ENCODE peak calls at places on chromosomes 13 and 19, in four cellular contexts. E is anterior cingulate cortex; L is stimulated activated CD4-positive, alpha-beta T cell treated with anti-CD3 and anti-CD28 coated beads, Interleukin-1b, Interleukin-23, amount 100 ng/mL, for 1 hour; Y is brain microvascular endothelial cell. H is an unnamed sample.
A peak's percentile ranks its signal among the peaks of the same experiment; 100 is the strongest.

GRCh38 chr13:26325876-26326275 is 71.9 kb downstream of the CDK8 start:
- DNase-seq in E (no peak), L (no peak), Y (no peak), H (no peak)

GRCh38 chr13:24842533-24843278 is 78.7 kb downstream of the RNF17 start:
- DNase-seq in E (no peak), L (no peak), Y (no peak), H (no peak)

GRCh38 chr19:29841559-29842367 is 30.0 kb downstream of the CCNE1 start:
- DNase-seq in E (peak; percentile 21), L (no peak), Y (peak; percentile 47), H (no peak)

GRCh38 chr19:12202250-12202649 is 39.4 kb downstream of the ZNF136 start:
- DNase-seq in E (no peak), L (peak; percentile 34), Y (no peak), H (no peak)

GRCh38 chr13:98443329-98443728 is 133.6 kb downstream of the STK24 start:
- DNase-seq in E (no peak), L (no peak), Y (peak; percentile 78), H (no peak)

GRCh38 chr19:13441810-13442512 is 64.3 kb downstream of the CACNA1A start:
- DNase-seq in E (no peak), L (no peak), Y (peak; percentile 13), H (no peak)

GRCh38 chr19:43983912-43984686 is at the start of gene ZNF155:
- DNase-seq in E (peak; percentile 91), L (peak; percentile 34), Y (peak; percentile 97), H (peak; percentile 67)

GRCh38 chr13:73440296-73440895 is 381.6 kb downstream of the KLF5 start:
- DNase-seq in E (no peak), L (no peak), Y (no peak), H (no peak)

GRCh38 chr13:79468819-79469218 is 12.1 kb upstream of the NDFIP2 start:
- DNase-seq in E (no peak), L (no peak), Y (no peak), H (no peak)

GRCh38 chr13:99959538-99960230 is 11.9 kb downstream of the ZIC5 start:
- DNase-seq in E (peak; percentile 49), L (no peak), Y (no peak), H (no peak)